ENCODE peak calls at places on chromosomes 13 and 19, in six cellular contexts. C is IMR-90, Z is mesendoderm, P is mesenchymal stem cell, B is neuronal stem cell, J is H1. T is an unnamed sample.

GRCh38 chr19:23882493-23882892 is 32.2 kb upstream of the ZNF726 start:
- DNase-seq in C (no peak), Z (no peak), P (no peak), B (no peak), J (no peak), T (no peak)

GRCh38 chr19:10005632-10006334 is 4.5 kb downstream of the COL5A3 start:
- DNase-seq in C (no peak), Z (no peak), P (no peak), B (no peak), J (no peak), T (no peak)

GRCh38 chr19:40601061-40601973 is at the start of gene LTBP4:
- DNase-seq in C (no peak), Z (no peak), P (peak), B (no peak), J (no peak), T (peak)

GRCh38 chr19:31261019-31261595 is 88.1 kb downstream of the TSHZ3 start:
- DNase-seq in C (no peak), Z (no peak), P (no peak), B (no peak), J (no peak), T (no peak)

GRCh38 chr19:9144920-9145319 is 4.7 kb downstream of the ZNF317 start:
- DNase-seq in C (no peak), Z (peak), P (peak), B (no peak), J (no peak), T (no peak)

GRCh38 chr13:79935121-79935520 is 405.8 kb downstream of the SPRY2 start:
- DNase-seq in C (peak), Z (no peak), P (no peak), B (no peak), J (no peak), T (no peak)

GRCh38 chr13:42728507-42729180 is 52.7 kb upstream of the FAM216B start:
- DNase-seq in C (no peak), Z (no peak), P (peak), B (no peak), J (no peak), T (peak)

GRCh38 chr13:25971499-25972145 is 80.2 kb downstream of the SHISA2 start:
- DNase-seq in C (no peak), Z (no peak), P (no peak), B (no peak), J (no peak), T (no peak)

GRCh38 chr19:41297628-41298326 is 12.2 kb upstream of the CCDC97 start:
- DNase-seq in C (no peak), Z (no peak), P (no peak), B (no peak), J (no peak), T (peak)

GRCh38 chr13:109226631-109227030 is 559.8 kb downstream of the IRS2 start:
- DNase-seq in C (no peak), Z (no peak), P (no peak), B (no peak), J (no peak), T (no peak)

GRCh38 chr19:34661357-34661756 is 15.6 kb downstream of the SCGB2B2 start:
- DNase-seq in C (no peak), Z (no peak), P (no peak), B (no peak), J (no peak), T (no peak)

GRCh38 chr19:58218899-58219298 is 9.8 kb upstream of the ZNF544 start:
- DNase-seq in C (no peak), Z (peak), P (no peak), B (no peak), J (peak), T (no peak)

DNA sequence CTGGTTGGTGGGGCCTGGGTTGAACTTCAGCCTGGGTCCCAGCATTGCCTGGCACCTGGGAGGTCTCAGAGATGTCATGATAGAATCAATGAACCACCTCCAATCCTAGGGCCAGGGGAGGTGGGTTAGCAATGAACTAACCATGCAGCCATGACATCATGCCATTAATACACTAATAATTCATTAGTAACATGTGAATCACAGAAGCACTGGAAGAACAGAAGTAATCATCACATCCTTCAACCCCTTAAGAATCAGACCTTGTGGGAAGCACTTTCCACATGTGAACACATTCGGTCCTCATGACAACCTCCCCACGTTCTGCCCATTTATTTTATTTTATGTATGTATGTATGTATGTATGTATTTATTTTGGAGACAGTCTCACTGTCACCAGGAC is 6.9 kb downstream of the NOSIP start:
- DNase-seq in C (peak), Z (no peak), P (no peak), B (no peak), J (no peak), T (no peak)
- H3K18ac ChIP-seq in C (no peak), Z (no peak), P (no peak), B (no peak), J (no peak), T (no peak)

DNA sequence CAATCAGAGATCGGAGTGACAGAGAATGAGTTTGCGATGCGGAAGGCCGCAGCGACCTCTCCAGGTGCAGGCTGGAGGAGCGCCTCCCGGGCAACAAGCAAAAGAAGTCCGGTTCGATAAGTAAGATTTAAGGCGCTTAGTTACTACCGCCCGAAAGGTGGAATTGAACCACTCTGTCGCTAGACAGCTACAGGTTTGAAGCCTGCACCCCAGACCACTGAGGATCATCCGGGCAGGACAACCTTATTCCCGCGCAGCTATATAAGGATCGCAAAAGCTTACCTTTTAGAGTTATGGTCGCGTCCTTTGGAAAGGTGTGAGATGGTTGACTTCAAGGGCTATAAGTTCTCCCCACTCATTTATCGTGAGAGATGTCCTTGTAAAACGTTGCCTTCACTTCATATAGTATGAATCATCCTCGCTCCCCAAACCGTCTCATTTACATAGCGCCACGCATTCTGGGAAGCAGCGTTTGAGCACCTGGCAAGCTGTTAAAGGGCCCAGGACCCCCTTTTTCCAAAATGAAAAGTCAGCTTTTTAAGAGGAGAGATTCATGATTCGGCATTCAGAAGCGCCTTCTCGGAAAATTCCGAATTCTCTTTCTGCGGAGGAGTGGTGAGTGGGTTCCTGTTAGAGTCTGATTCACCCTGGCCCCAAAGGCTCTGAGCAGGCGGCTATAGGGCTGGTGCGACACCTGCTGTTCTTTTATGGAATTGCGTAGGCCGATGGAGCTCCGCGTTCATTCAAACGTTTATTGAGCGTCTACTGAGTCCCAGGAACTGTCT is 10.8 kb downstream of the FOSB start:
- DNase-seq in C (peak), Z (peak), P (peak), B (peak), J (peak), T (peak)
- H3K4me3 ChIP-seq in C (peak), Z (peak), P (peak), B (peak), J (peak), T (peak)

DNA sequence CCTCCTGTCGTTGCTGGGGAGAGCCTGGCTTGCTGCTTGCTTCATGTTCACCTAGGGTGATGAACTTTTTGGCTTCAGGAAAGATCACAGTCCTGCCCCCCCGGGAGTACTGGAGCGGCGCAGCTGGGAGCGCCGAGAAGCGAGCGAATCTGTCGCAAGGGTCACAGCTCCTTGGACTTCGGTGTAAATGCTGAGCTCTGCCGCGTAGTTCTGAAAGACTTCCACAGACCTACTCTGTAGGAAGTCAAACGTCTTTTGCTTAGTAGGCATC is 2.7 kb downstream of the ING1 start:
- DNase-seq in C (no peak), Z (peak), P (peak), B (no peak), J (no peak), T (peak)
- H3K18ac ChIP-seq in C (no peak), Z (no peak), P (peak), B (peak), J (no peak), T (peak)

DNA sequence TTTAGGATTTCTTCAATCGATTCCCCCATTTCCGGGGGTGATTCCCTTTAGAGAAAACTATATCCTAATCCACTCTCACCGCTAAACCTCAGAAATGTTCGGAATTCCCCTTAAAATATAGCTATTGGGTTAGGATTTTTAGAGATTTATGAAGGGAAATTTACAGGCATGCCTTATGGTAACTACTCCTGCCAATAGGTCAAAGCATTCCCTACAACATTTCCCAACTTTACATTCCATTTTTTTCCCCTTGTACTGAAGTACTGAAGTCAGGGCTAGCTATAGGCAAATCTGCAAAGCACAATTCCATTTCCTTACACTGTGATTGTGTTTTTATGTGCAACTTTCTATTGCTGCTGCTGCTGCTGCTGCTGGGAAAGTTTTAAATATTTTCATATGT is 2.1 kb downstream of the EDNRB start:
- DNase-seq in C (no peak), Z (no peak), P (peak), B (no peak), J (no peak), T (no peak)
- H3K4me3 ChIP-seq in C (peak), Z (no peak), P (peak), B (no peak), J (no peak), T (no peak)

GRCh38 chr19:52366414-52366824 is 3.3 kb upstream of the ZNF880 start:
- DNase-seq in C (no peak), Z (no peak), P (no peak), B (no peak), J (no peak), T (no peak)

GRCh38 chr19:52369463-52370340 is at the start of gene ZNF880:
- DNase-seq in C (peak), Z (peak), P (peak), B (peak), J (peak), T (peak)

DNA sequence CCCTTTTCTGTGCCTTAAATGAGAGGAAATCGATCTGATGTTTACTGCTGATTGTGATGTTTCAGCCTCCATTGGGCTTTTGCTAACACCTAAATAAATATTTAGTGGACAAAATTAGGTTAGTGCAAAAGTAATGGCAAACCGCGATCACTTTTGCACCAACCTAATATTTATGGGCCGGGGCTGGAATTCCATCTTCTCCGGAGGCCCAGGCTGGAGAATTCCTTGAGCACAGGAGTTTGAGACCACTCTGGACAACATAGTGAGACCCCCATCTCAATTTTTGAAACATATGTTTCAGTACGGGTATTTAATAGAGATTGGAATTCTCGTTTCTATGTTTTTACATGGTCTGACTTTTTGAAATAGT is 603 bp downstream of the ZNF880 start:
- DNase-seq in C (no peak), Z (no peak), P (no peak), B (no peak), J (no peak), T (no peak)
- H3K18ac ChIP-seq in C (peak), Z (peak), P (peak), B (peak), J (peak), T (peak)

GRCh38 chr19:17685451-17686026 is 2.6 kb downstream of the UNC13A start:
- DNase-seq in C (no peak), Z (no peak), P (no peak), B (no peak), J (peak), T (no peak)
- H3K4me3 ChIP-seq in C (no peak), Z (no peak), P (no peak), B (no peak), J (peak), T (no peak)

DNA sequence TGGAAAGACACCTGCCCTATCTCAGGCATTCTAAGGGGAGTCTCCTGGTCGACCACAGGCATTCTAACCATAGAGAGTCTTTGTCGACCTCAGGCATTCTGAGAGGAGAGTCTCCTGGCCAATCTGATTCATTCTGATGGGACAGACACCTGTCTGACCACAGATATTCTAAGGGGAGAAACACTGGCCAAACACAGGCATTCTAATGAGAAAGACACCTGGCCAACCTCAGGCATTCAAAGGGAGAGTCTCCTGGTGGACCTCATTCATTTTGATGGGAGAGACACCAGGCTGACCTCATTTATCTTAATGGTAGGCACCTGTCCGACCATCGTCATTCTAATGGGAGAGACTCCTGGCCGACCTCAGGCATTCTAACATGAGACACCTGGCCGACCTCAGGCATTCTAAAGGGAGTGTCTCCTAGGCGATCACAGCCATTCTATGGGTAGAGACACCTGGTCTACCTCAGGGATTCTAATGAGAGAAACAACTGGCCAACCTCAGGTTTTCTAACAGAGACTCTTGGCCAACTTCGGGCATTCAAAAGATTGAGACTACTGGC is 1351.5 kb downstream of the UQCRFS1 start:
- DNase-seq in C (no peak), Z (no peak), P (no peak), B (no peak), J (no peak), T (no peak)
- H3K18ac ChIP-seq in C (no peak), Z (no peak), P (no peak), B (no peak), J (no peak), T (no peak)

DNA sequence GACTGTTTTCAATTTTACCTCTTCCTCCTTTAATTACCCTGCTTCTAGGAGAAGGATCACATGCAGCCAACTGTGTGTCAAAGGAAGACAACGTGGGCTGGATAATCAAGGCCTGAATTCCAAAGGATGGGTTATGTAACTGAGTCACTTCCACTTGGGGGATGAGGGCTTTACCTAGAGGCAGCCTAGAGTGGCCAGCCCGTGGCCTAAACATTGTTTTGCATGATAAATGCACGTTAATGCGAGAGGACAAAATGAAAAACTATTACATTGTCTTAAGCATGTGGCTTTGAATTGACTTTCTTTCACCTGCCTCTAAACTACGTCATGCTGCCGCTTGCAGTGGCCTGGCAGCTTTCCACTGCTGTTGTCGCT is 94.9 kb downstream of the KCTD12 start:
- DNase-seq in C (no peak), Z (peak), P (no peak), B (no peak), J (no peak), T (no peak)
- H3K4me3 ChIP-seq in C (no peak), Z (no peak), P (no peak), B (no peak), J (no peak), T (no peak)

GRCh38 chr13:90098580-90098979 is 1248.9 kb upstream of the MIR17HG start:
- DNase-seq in C (no peak), Z (no peak), P (no peak), B (no peak), J (no peak), T (no peak)
- H3K18ac ChIP-seq in C (no peak), Z (no peak), P (no peak), B (no peak), J (no peak), T (no peak)

T was measured in trophoblast cell.